ENCODE peak calls at places on chromosome 11, in seven cellular contexts. F, Z, J, O, L, G and T are unnamed samples.

GRCh38 chr11:122214567-122214966 is 98.6 kb upstream of the BLID start:
- DNase-seq in F (no peak), Z (no peak), J (no peak), O (peak), L (no peak), G (no peak), T (no peak)

GRCh38 chr11:76699461-76700091 is 29.0 kb upstream of the LRRC32 start:
- DNase-seq in F (no peak), Z (no peak), J (no peak), O (no peak), L (no peak), G (peak), T (no peak)

GRCh38 chr11:106228996-106229395 is 151.5 kb downstream of the AASDHPPT start:
- DNase-seq in F (no peak), Z (peak), J (no peak), O (no peak), L (no peak), G (peak), T (no peak)

GRCh38 chr11:79249341-79249993 is 191.4 kb downstream of the TENM4 start:
- DNase-seq in F (no peak), Z (peak), J (no peak), O (peak), L (no peak), G (peak), T (no peak)

GRCh38 chr11:98155696-98156095 is 865.1 kb upstream of the CNTN5 start:
- DNase-seq in F (no peak), Z (no peak), J (no peak), O (no peak), L (no peak), G (no peak), T (no peak)

GRCh38 chr11:121591405-121592033 is 138.8 kb upstream of the SORL1-AS1 start:
- DNase-seq in F (peak), Z (peak), J (no peak), O (peak), L (no peak), G (peak), T (peak)

GRCh38 chr11:99277281-99277680 is 256.5 kb downstream of the CNTN5 start:
- DNase-seq in F (no peak), Z (no peak), J (no peak), O (no peak), L (no peak), G (no peak), T (no peak)

GRCh38 chr11:117170210-117170609 is 8.3 kb upstream of the SIDT2 start:
- DNase-seq in F (no peak), Z (no peak), J (no peak), O (no peak), L (no peak), G (no peak), T (no peak)

GRCh38 chr11:130827697-130828377 is 88.4 kb downstream of the SNX19 start:
- DNase-seq in F (no peak), Z (peak), J (peak), O (peak), L (no peak), G (peak), T (no peak)

GRCh38 chr11:69575296-69576068 is 65.5 kb upstream of the CCND1 start:
- DNase-seq in F (no peak), Z (no peak), J (no peak), O (no peak), L (peak), G (no peak), T (no peak)

GRCh38 chr11:75499423-75500305 is 26.1 kb downstream of the GDPD5 start:
- DNase-seq in F (peak), Z (peak), J (no peak), O (peak), L (peak), G (peak), T (no peak)

GRCh38 chr11:117412653-117413275 is 85.1 kb downstream of the CEP164 start:
- DNase-seq in F (no peak), Z (no peak), J (no peak), O (no peak), L (peak), G (no peak), T (no peak)

GRCh38 chr11:1573847-1574255 is 1.8 kb upstream of the DUSP8 start:
- DNase-seq in F (no peak), Z (no peak), J (no peak), O (peak), L (no peak), G (no peak), T (no peak)
- H3K4me3 ChIP-seq in F (no peak), Z (no peak), J (peak), O (no peak), L (peak), G (no peak), T (no peak)

GRCh38 chr11:2812371-2812991 is 73.1 kb downstream of the CDKN1C start:
- DNase-seq in F (no peak), Z (no peak), J (no peak), O (peak), L (no peak), G (peak), T (no peak)
- H3K4me3 ChIP-seq in F (no peak), Z (no peak), J (peak), O (peak), L (peak), G (peak), T (no peak)

GRCh38 chr11:1572200-1573076 is at the start of gene DUSP8:
- DNase-seq in F (no peak), Z (peak), J (peak), O (peak), L (peak), G (peak), T (peak)
- H3K4me3 ChIP-seq in F (peak), Z (peak), J (peak), O (no peak), L (peak), G (no peak), T (peak)

GRCh38 chr11:20004856-20005255 is 155.4 kb downstream of the DBX1 start:
- DNase-seq in F (no peak), Z (no peak), J (no peak), O (no peak), L (no peak), G (no peak), T (no peak)
- H3K4me3 ChIP-seq in F (no peak), Z (no peak), J (no peak), O (no peak), L (no peak), G (no peak), T (no peak)

DNA sequence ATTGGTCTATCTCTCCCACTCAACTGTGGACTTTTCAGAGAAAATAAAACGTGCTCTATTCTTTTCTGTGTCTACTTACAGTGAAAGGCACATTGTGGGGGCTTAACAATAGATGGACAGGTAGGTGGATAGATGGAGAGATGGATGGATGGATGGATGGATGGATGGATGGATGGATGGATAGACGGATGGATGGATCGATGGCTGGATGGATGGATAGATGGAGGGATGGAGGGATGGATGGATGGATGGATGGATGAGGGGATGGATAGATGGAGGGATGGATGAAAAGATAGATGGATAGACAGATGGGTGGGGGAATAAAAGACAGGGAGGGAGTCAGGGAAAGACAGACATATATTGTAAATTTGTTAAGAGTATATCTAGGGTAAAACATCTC is 14.2 kb upstream of the SLC1A2 start:
- DNase-seq in F (no peak), Z (no peak), J (no peak), O (no peak), L (no peak), G (no peak), T (no peak)
- H3K4me3 ChIP-seq in F (no peak), Z (no peak), J (no peak), O (no peak), L (no peak), G (no peak), T (no peak)

GRCh38 chr11:57675176-57675941 is 7.4 kb downstream of the ZDHHC5 start:
- DNase-seq in F (no peak), Z (no peak), J (no peak), O (no peak), L (no peak), G (no peak), T (no peak)

GRCh38 chr11:57668467-57668890 is 565 bp downstream of the ZDHHC5 start:
- DNase-seq in F (no peak), Z (no peak), J (no peak), O (no peak), L (no peak), G (no peak), T (no peak)

GRCh38 chr11:57679396-57679795 is 11.5 kb downstream of the ZDHHC5 start:
- DNase-seq in F (no peak), Z (no peak), J (no peak), O (no peak), L (no peak), G (no peak), T (peak)

DNA sequence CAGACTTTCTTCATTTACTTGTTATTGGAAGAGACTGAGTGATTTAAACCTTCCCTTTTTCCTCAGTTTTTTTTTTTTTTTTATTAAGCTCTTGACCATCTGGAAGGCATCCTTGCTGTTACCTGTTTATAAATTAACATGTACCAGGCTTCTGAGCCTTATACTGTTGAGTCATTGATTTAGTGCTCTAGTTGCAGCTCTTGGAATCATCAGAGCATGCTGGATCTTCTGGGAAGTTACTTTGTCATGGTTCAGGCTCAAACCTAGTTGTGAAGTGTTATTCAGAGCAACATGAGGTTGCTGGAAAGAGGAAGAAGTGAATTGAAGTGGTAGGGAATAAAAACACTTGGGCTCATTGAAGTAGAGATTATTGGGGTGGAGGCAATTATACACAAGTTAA is 6.3 kb downstream of the ZDHHC5 start:
- DNase-seq in F (no peak), Z (no peak), J (no peak), O (no peak), L (no peak), G (no peak), T (no peak)
- H3K4me3 ChIP-seq in F (no peak), Z (no peak), J (no peak), O (no peak), L (no peak), G (no peak), T (no peak)

GRCh38 chr11:70608568-70609314 is 210.4 kb downstream of the CTTN start:
- DNase-seq in F (peak), Z (peak), J (no peak), O (peak), L (no peak), G (peak), T (no peak)
- H3K4me3 ChIP-seq in F (no peak), Z (no peak), J (no peak), O (peak), L (no peak), G (peak), T (no peak)

DNA sequence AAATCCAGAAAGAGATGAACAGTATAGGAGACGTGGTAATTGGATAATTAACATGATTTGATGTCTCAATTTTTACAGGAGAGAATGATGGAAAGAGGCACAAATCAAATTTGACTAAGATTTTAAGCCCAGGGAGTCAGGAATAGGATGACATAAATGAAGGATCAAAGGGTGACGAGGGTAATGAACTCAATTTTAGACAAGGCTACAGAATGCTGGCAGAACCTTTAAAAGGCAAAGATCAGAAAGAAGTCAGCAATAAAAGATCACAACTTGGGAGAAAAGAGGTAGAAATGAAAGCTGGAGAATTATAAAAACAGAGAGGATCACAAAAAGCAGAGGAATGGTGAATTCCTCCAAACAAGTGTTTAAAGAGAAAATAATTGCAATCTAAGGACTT is 13.0 kb upstream of the OR8A1 start:
- DNase-seq in F (no peak), Z (no peak), J (no peak), O (no peak), L (no peak), G (no peak), T (no peak)
- H3K4me3 ChIP-seq in F (no peak), Z (no peak), J (no peak), O (no peak), L (no peak), G (no peak), T (no peak)

GRCh38 chr11:13315517-13316432 is 38.2 kb downstream of the BMAL1 start:
- DNase-seq in F (no peak), Z (peak), J (no peak), O (no peak), L (no peak), G (no peak), T (no peak)

GRCh38 chr11:13311570-13311969 is 34.0 kb downstream of the BMAL1 start:
- DNase-seq in F (no peak), Z (no peak), J (no peak), O (no peak), L (no peak), G (no peak), T (no peak)

GRCh38 chr11:13314676-13315394 is 37.2 kb downstream of the BMAL1 start:
- DNase-seq in F (no peak), Z (no peak), J (no peak), O (no peak), L (no peak), G (peak), T (no peak)

GRCh38 chr11:13310443-13310842 is 32.9 kb downstream of the BMAL1 start:
- DNase-seq in F (no peak), Z (no peak), J (no peak), O (no peak), L (no peak), G (peak), T (no peak)

DNA sequence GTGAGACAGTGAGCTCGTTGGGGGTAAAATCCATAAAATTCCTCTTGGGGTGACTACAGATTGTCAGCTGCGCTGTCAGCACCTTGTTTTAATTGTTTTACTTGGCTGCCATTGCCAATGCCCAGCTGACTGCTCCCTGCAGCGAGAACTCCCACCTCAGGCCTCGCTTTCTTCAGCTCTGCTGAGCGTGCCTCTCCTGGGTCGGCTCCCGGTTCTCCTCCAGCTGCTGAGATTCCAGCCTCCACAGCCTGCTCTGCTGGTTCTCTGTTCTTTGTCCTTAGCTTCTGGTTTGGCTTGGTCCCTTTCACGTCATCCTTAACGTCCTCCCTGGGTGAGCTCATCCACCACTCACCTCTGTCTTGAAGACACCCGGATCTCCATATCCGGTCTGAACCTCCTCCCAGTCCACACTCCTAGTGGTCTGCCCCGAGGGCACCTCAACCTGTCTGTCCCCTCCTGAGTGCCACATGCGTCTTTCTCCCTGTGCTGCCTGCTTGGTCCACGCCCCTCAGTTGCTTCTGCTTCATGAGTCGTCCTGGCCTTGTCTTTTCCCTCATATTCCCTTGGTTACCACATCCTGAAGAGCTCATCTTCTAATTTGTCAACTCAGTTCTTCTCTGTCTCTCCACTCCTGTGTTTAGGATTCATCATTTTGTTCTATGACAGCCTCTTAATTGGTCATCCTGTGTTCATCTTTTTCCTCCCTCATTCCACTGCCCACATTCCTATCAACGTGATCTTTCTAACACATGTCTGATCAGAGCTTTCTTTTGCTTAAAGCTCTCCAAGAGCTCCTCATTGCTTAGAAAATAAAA is 35.6 kb downstream of the BMAL1 start:
- DNase-seq in F (no peak), Z (no peak), J (no peak), O (no peak), L (no peak), G (no peak), T (no peak)
- H3K4me3 ChIP-seq in F (no peak), Z (no peak), J (no peak), O (no peak), L (no peak), G (no peak), T (no peak)